ENCODE peak calls at places on chromosome 17, in five cellular contexts. One of them, this sample, is unnamed.

GRCh38 chr17:74853048-74853397 is 6.7 kb downstream of the GRIN2C start:
- DNase-seq in SHP77 treated with DMSO at 0.1 percent for 48 hours: no peak
- DNase-seq in progenitor cell of endocrine pancreas: no peak
- DNase-seq in cardiac septum: no peak
- DNase-seq in fibroblast of the conjunctiva: no peak
- DNase-seq in this sample: no peak

GRCh38 chr17:70168044-70168978 is 1.0 kb upstream of the KCNJ2 start:
- DNase-seq in SHP77 treated with DMSO at 0.1 percent for 48 hours: peak
- DNase-seq in progenitor cell of endocrine pancreas: peak
- DNase-seq in cardiac septum: peak
- DNase-seq in fibroblast of the conjunctiva: peak
- DNase-seq in this sample: peak

GRCh38 chr17:50130778-50131317 is 888 bp upstream of the SAMD14 start:
- DNase-seq in SHP77 treated with DMSO at 0.1 percent for 48 hours: no peak
- DNase-seq in progenitor cell of endocrine pancreas: no peak
- DNase-seq in cardiac septum: no peak
- DNase-seq in fibroblast of the conjunctiva: no peak
- DNase-seq in this sample: no peak

GRCh38 chr17:6605142-6605541 is 35.4 kb downstream of the KIAA0753 start:
- DNase-seq in SHP77 treated with DMSO at 0.1 percent for 48 hours: no peak
- DNase-seq in progenitor cell of endocrine pancreas: no peak
- DNase-seq in cardiac septum: no peak
- DNase-seq in fibroblast of the conjunctiva: no peak
- DNase-seq in this sample: no peak

GRCh38 chr17:4530799-4531730 is 24.1 kb downstream of the MYBBP1A start:
- DNase-seq in SHP77 treated with DMSO at 0.1 percent for 48 hours: no peak
- DNase-seq in progenitor cell of endocrine pancreas: no peak
- DNase-seq in cardiac septum: no peak
- DNase-seq in fibroblast of the conjunctiva: no peak
- DNase-seq in this sample: no peak

GRCh38 chr17:28871056-28871579 is 16.3 kb downstream of the ERAL1 start:
- DNase-seq in SHP77 treated with DMSO at 0.1 percent for 48 hours: no peak
- DNase-seq in progenitor cell of endocrine pancreas: no peak
- DNase-seq in cardiac septum: no peak
- DNase-seq in fibroblast of the conjunctiva: no peak
- DNase-seq in this sample: no peak

GRCh38 chr17:77361986-77362620 is 221.3 kb downstream of the SEC14L1 start:
- DNase-seq in SHP77 treated with DMSO at 0.1 percent for 48 hours: no peak
- DNase-seq in progenitor cell of endocrine pancreas: no peak
- DNase-seq in cardiac septum: peak
- DNase-seq in fibroblast of the conjunctiva: no peak
- DNase-seq in this sample: no peak

GRCh38 chr17:78419970-78420820 is 41.7 kb downstream of the PGS1 start:
- DNase-seq in SHP77 treated with DMSO at 0.1 percent for 48 hours: no peak
- DNase-seq in progenitor cell of endocrine pancreas: no peak
- DNase-seq in cardiac septum: no peak
- DNase-seq in fibroblast of the conjunctiva: no peak
- DNase-seq in this sample: no peak

GRCh38 chr17:27868565-27868964 is 24.6 kb downstream of the LYRM9 start:
- DNase-seq in SHP77 treated with DMSO at 0.1 percent for 48 hours: no peak
- DNase-seq in progenitor cell of endocrine pancreas: no peak
- DNase-seq in cardiac septum: no peak
- DNase-seq in fibroblast of the conjunctiva: no peak
- DNase-seq in this sample: peak

GRCh38 chr17:70936724-70937123 is 767.4 kb downstream of the KCNJ2 start:
- DNase-seq in SHP77 treated with DMSO at 0.1 percent for 48 hours: no peak
- DNase-seq in progenitor cell of endocrine pancreas: no peak
- DNase-seq in cardiac septum: no peak
- DNase-seq in fibroblast of the conjunctiva: no peak
- DNase-seq in this sample: no peak

GRCh38 chr17:6413073-6413472 is 21.8 kb downstream of the AIPL1 start:
- DNase-seq in SHP77 treated with DMSO at 0.1 percent for 48 hours: peak
- DNase-seq in progenitor cell of endocrine pancreas: no peak
- DNase-seq in cardiac septum: no peak
- DNase-seq in fibroblast of the conjunctiva: peak
- DNase-seq in this sample: peak

GRCh38 chr17:77388384-77389306 is 247.9 kb downstream of the SEC14L1 start:
- DNase-seq in SHP77 treated with DMSO at 0.1 percent for 48 hours: no peak
- DNase-seq in progenitor cell of endocrine pancreas: no peak
- DNase-seq in cardiac septum: no peak
- DNase-seq in fibroblast of the conjunctiva: no peak
- DNase-seq in this sample: no peak

GRCh38 chr17:17706140-17707060 is 25.1 kb downstream of the RAI1 start:
- DNase-seq in SHP77 treated with DMSO at 0.1 percent for 48 hours: no peak
- DNase-seq in progenitor cell of endocrine pancreas: no peak
- DNase-seq in cardiac septum: no peak
- DNase-seq in fibroblast of the conjunctiva: no peak
- DNase-seq in this sample: no peak

GRCh38 chr17:3003401-3004149 is 59.8 kb downstream of the OR1D5 start:
- DNase-seq in SHP77 treated with DMSO at 0.1 percent for 48 hours: peak
- DNase-seq in progenitor cell of endocrine pancreas: no peak
- DNase-seq in cardiac septum: peak
- DNase-seq in fibroblast of the conjunctiva: no peak
- DNase-seq in this sample: no peak

GRCh38 chr17:45784293-45784582 is at the start of gene CRHR1:
- DNase-seq in SHP77 treated with DMSO at 0.1 percent for 48 hours: no peak
- DNase-seq in progenitor cell of endocrine pancreas: no peak
- DNase-seq in cardiac septum: no peak
- DNase-seq in fibroblast of the conjunctiva: no peak
- DNase-seq in this sample: no peak

GRCh38 chr17:21001111-21001812 is 41.5 kb downstream of the USP22 start:
- DNase-seq in SHP77 treated with DMSO at 0.1 percent for 48 hours: no peak
- DNase-seq in progenitor cell of endocrine pancreas: no peak
- DNase-seq in cardiac septum: no peak
- DNase-seq in fibroblast of the conjunctiva: no peak
- DNase-seq in this sample: no peak

GRCh38 chr17:12673788-12674187 is 8.1 kb downstream of the MYOCD start:
- DNase-seq in SHP77 treated with DMSO at 0.1 percent for 48 hours: no peak
- DNase-seq in progenitor cell of endocrine pancreas: no peak
- DNase-seq in cardiac septum: no peak
- DNase-seq in fibroblast of the conjunctiva: no peak
- DNase-seq in this sample: no peak

GRCh38 chr17:27585153-27585681 is 45.8 kb upstream of the LGALS9 start:
- DNase-seq in SHP77 treated with DMSO at 0.1 percent for 48 hours: no peak
- DNase-seq in progenitor cell of endocrine pancreas: no peak
- DNase-seq in cardiac septum: no peak
- DNase-seq in fibroblast of the conjunctiva: no peak
- DNase-seq in this sample: no peak

GRCh38 chr17:57125406-57125805 is 40.4 kb downstream of the AKAP1 start:
- DNase-seq in SHP77 treated with DMSO at 0.1 percent for 48 hours: no peak
- DNase-seq in progenitor cell of endocrine pancreas: no peak
- DNase-seq in cardiac septum: no peak
- DNase-seq in fibroblast of the conjunctiva: no peak
- DNase-seq in this sample: no peak

GRCh38 chr17:73524941-73525679 is 119.1 kb downstream of the SDK2 start:
- DNase-seq in SHP77 treated with DMSO at 0.1 percent for 48 hours: no peak
- DNase-seq in progenitor cell of endocrine pancreas: no peak
- DNase-seq in cardiac septum: no peak
- DNase-seq in fibroblast of the conjunctiva: no peak
- DNase-seq in this sample: no peak

GRCh38 chr17:4717791-4718190 is 7.4 kb downstream of the ARRB2 start:
- DNase-seq in SHP77 treated with DMSO at 0.1 percent for 48 hours: no peak
- DNase-seq in progenitor cell of endocrine pancreas: no peak
- DNase-seq in cardiac septum: peak
- DNase-seq in fibroblast of the conjunctiva: no peak
- DNase-seq in this sample: no peak

GRCh38 chr17:81161536-81161935 is 3.8 kb upstream of the PVALEF start:
- DNase-seq in SHP77 treated with DMSO at 0.1 percent for 48 hours: no peak
- DNase-seq in progenitor cell of endocrine pancreas: no peak
- DNase-seq in cardiac septum: no peak
- DNase-seq in fibroblast of the conjunctiva: no peak
- DNase-seq in this sample: no peak

GRCh38 chr17:76883744-76884525 is 15.7 kb downstream of the MGAT5B start:
- DNase-seq in SHP77 treated with DMSO at 0.1 percent for 48 hours: no peak
- DNase-seq in progenitor cell of endocrine pancreas: no peak
- DNase-seq in cardiac septum: no peak
- DNase-seq in fibroblast of the conjunctiva: no peak
- DNase-seq in this sample: no peak

GRCh38 chr17:57603978-57604377 is 141.1 kb downstream of the CCDC182 start:
- DNase-seq in SHP77 treated with DMSO at 0.1 percent for 48 hours: no peak
- DNase-seq in progenitor cell of endocrine pancreas: no peak
- DNase-seq in cardiac septum: no peak
- DNase-seq in fibroblast of the conjunctiva: no peak
- DNase-seq in this sample: peak

GRCh38 chr17:2736956-2737355 is 12.5 kb downstream of the CCDC92B start:
- DNase-seq in SHP77 treated with DMSO at 0.1 percent for 48 hours: no peak
- DNase-seq in progenitor cell of endocrine pancreas: no peak
- DNase-seq in cardiac septum: no peak
- DNase-seq in fibroblast of the conjunctiva: no peak
- DNase-seq in this sample: no peak

GRCh38 chr17:81960130-81960958 is 643 bp downstream of the NOTUM start:
- DNase-seq in SHP77 treated with DMSO at 0.1 percent for 48 hours: no peak
- DNase-seq in progenitor cell of endocrine pancreas: no peak
- DNase-seq in cardiac septum: no peak
- DNase-seq in fibroblast of the conjunctiva: no peak
- DNase-seq in this sample: no peak

GRCh38 chr17:61401280-61402072 is 1.8 kb downstream of the TBX2 start:
- DNase-seq in SHP77 treated with DMSO at 0.1 percent for 48 hours: no peak
- DNase-seq in progenitor cell of endocrine pancreas: no peak
- DNase-seq in cardiac septum: no peak
- DNase-seq in fibroblast of the conjunctiva: no peak
- DNase-seq in this sample: no peak